ENCODE peak calls at places on chromosomes 6 and 20, in four cellular contexts. B is omental fat pad, G is IMR-90, Z is astrocyte of the cerebellum. W is an unnamed sample.
A peak's percentile ranks its signal among the peaks of the same experiment; 100 is the strongest.

GRCh38 chr6:2110504-2110903 is 134.9 kb downstream of the GMDS start:
- DNase-seq in G (peak; percentile 6), B (no peak), Z (no peak), W (no peak)

GRCh38 chr20:328596-329324 is 3.4 kb downstream of the SOX12 start:
- DNase-seq in B (no peak), G (no peak), Z (no peak), W (no peak)

GRCh38 chr6:34534656-34535055 is 21.5 kb downstream of the SPDEF start:
- DNase-seq in B (no peak), Z (no peak), G (no peak), W (no peak)

GRCh38 chr6:26193467-26194328 is 106.5 kb downstream of the HFE start:
- DNase-seq in B (no peak), G (no peak), Z (no peak), W (no peak)

GRCh38 chr6:152087096-152087495 is 279.6 kb downstream of the ESR1 start:
- DNase-seq in G (peak; percentile 30), B (no peak), Z (peak; percentile 73), W (no peak)

GRCh38 chr20:50592282-50593004 is 82.3 kb downstream of the PTPN1 start:
- DNase-seq in B (no peak), G (no peak), Z (peak; percentile 16), W (no peak)

GRCh38 chr6:106077170-106077569 is 9.0 kb upstream of the PRDM1 start:
- DNase-seq in Z (no peak), B (no peak), G (peak; percentile 53), W (no peak)

GRCh38 chr6:27582928-27583725 is 110.2 kb upstream of the ZNF184 start:
- DNase-seq in Z (peak; percentile 16), G (peak; percentile 71), B (no peak), W (peak; percentile 48)

GRCh38 chr6:88586371-88587157 is 376.9 kb downstream of the RNGTT start:
- DNase-seq in G (no peak), B (no peak), Z (peak; percentile 11), W (no peak)

GRCh38 chr6:80211295-80211694 is 104.8 kb downstream of the BCKDHB start:
- DNase-seq in B (no peak), Z (no peak), G (peak; percentile 14), W (no peak)

GRCh38 chr6:27314046-27314445 is 2.0 kb upstream of the POM121L2 start:
- DNase-seq in Z (no peak), G (no peak), B (no peak), W (no peak)

GRCh38 chr6:105199711-105200110 is 19.9 kb upstream of the POPDC3 start:
- DNase-seq in Z (no peak), B (no peak), G (no peak), W (no peak)

GRCh38 chr6:37485259-37485658 is 14.4 kb downstream of the CCDC167 start:
- DNase-seq in B (no peak), Z (no peak), G (no peak), W (no peak)

GRCh38 chr6:73180076-73180717 is 45.1 kb downstream of the KHDC1L start:
- DNase-seq in Z (no peak), G (peak; percentile 25), B (no peak), W (no peak)

GRCh38 chr6:21678990-21679389 is 85.4 kb downstream of the SOX4 start:
- DNase-seq in G (peak; percentile 78), B (no peak), Z (no peak), W (no peak)

GRCh38 chr20:48467622-48468021 is 360.2 kb downstream of the PREX1 start:
- DNase-seq in Z (no peak), G (no peak), B (no peak), W (no peak)

GRCh38 chr6:36659271-36659670 is 19.2 kb upstream of the CDKN1A start:
- DNase-seq in B (no peak), Z (peak; percentile 55), G (peak; percentile 74), W (peak; percentile 88)

GRCh38 chr6:122416825-122417224 is 17.4 kb downstream of the HSF2 start:
- DNase-seq in G (no peak), Z (no peak), B (no peak), W (no peak)

GRCh38 chr6:3771407-3772011 is 20.0 kb upstream of the PXDC1 start:
- DNase-seq in B (no peak), Z (no peak), G (no peak), W (no peak)

GRCh38 chr6:152380993-152381898 is 255.9 kb downstream of the SYNE1 start:
- DNase-seq in B (peak; percentile 32), Z (peak; percentile 90), G (peak; percentile 97), W (peak; percentile 95)

GRCh38 chr20:8428988-8429387 is 296.9 kb downstream of the PLCB1 start:
- DNase-seq in Z (no peak), B (no peak), G (no peak), W (no peak)

GRCh38 chr6:66662196-66662595 is 955.2 kb upstream of the EYS start:
- DNase-seq in B (no peak), G (peak; percentile 1), Z (peak; percentile 26), W (no peak)

GRCh38 chr6:44062105-44062770 is 65.0 kb downstream of the MRPL14 start:
- DNase-seq in B (no peak), G (no peak), Z (no peak), W (no peak)

GRCh38 chr6:16440656-16441212 is 202.3 kb downstream of the GMPR start:
- DNase-seq in B (no peak), Z (no peak), G (no peak), W (no peak)

GRCh38 chr6:38509713-38510112 is 130.0 kb downstream of the BTBD9 start:
- DNase-seq in Z (peak; percentile 83), B (no peak), G (peak; percentile 75), W (no peak)

DNA sequence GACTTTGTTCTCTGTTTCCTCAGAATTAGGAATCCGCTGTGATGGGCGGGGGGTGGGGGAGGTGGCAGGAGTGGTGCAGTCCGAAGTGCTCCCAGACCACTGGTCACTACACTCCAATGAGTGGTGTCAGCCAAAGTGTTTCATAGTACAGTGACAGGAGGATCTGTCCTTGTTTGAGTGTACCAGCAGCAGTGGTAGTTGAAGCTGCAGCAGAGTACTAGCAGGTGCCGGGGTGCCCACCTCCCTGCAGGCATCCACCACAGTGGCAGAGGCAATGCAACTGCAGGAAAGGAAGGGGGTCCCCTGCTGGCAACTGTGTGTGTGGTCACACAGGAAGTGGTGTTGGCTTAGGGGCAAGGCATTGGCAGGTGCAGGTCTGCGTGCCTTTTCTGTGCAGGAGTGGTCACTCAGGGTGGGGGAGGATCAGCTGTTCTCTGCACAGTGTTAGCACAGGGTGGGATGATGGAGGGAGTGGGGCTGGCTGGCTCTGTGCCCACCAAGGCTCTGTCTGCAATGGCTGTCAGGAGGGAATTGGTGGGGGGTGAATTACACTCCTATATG is 9.7 kb downstream of the HLA-DOB start:
- DNase-seq in B (no peak), G (no peak), Z (no peak), W (no peak)
- TF ChIP-seq CTCF in B (no peak), G (no peak), Z (no peak), W (no peak)

GRCh38 chr6:322205-322930 is 30.1 kb downstream of the DUSP22 start:
- DNase-seq in B (no peak), Z (no peak), G (no peak), W (no peak)
- TF ChIP-seq CTCF in B (no peak), Z (peak; percentile 5), G (no peak), W (no peak)

GRCh38 chr20:18632196-18632789 is 44.4 kb downstream of the DTD1 start:
- DNase-seq in B (no peak), G (peak; percentile 59), Z (peak; percentile 24), W (peak; percentile 32)

GRCh38 chr20:18625907-18626655 is 38.2 kb downstream of the DTD1 start:
- DNase-seq in G (no peak), B (no peak), Z (no peak), W (no peak)

GRCh38 chr20:18624948-18625347 is 37.1 kb downstream of the DTD1 start:
- DNase-seq in Z (no peak), B (no peak), G (no peak), W (no peak)

GRCh38 chr20:18633411-18633810 is 45.6 kb downstream of the DTD1 start:
- DNase-seq in B (no peak), G (no peak), Z (no peak), W (no peak)

GRCh38 chr20:18628330-18628941 is 40.6 kb downstream of the DTD1 start:
- DNase-seq in B (no peak), G (no peak), Z (no peak), W (no peak)
- TF ChIP-seq CTCF in B (no peak), G (peak; percentile 39), Z (peak; percentile 71), W (peak; percentile 45)

GRCh38 chr6:109095036-109095820 is at the start of gene CEP57L1:
- DNase-seq in Z (peak; percentile 97), B (peak; percentile 85), G (peak; percentile 97), W (peak; percentile 92)
- TF ChIP-seq CTCF in Z (no peak), B (no peak), G (peak; percentile 25), W (peak; percentile 12)

DNA sequence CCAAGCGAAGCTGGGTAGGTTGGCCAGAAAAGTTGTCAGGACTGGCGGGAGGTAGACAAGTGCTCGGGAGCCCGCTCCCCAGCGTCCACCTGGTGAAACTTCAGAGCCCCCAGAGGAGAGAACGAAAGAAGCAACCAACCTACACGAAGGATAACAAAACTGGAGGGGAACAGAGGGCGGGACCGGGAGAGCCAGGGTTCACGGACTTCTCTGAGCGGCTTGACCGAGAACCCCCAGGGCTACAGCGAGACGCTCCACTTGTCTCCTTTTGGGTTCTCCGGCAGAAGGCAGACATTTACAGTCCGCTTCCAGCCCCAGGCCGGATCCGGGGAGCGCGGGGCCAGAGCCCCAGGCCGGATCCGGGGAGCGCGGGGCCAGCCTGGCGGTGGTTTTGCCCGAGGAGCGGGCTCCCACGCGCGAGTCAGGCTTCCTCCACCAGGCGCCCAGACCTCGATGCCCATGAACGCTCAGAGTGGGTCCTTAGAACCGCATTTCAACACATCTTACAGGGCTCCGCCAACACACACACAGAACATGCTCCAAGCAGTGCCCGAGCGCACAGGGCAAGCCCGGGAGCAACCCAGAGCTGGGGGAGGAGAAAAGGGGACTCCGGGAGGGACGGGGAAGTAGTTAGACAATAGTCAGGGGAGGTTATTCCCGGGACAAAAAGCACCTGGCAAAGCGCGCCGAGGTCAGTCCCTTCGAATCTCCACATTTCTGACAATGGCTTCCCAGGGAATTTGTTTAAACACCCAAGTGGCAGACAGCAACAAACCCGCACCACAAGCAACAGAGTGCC is 1.1 kb downstream of the PTPRK start:
- DNase-seq in Z (no peak), B (no peak), G (peak; percentile 45), W (no peak)
- TF ChIP-seq CTCF in Z (peak; percentile 51), B (no peak), G (peak; percentile 16), W (no peak)

GRCh38 chr6:30907758-30908591 is at the start of gene GTF2H4:
- DNase-seq in G (peak; percentile 98), Z (peak; percentile 98), B (peak; percentile 81), W (peak; percentile 96)
- TF ChIP-seq CTCF in G (no peak), Z (no peak), B (no peak), W (no peak)

GRCh38 chr20:56178219-56178618 is 70.3 kb upstream of the MC3R start:
- DNase-seq in B (no peak), Z (no peak), G (no peak), W (no peak)

GRCh38 chr20:56175884-56176283 is 72.6 kb upstream of the MC3R start:
- DNase-seq in G (no peak), B (no peak), Z (no peak), W (no peak)

GRCh38 chr20:56179051-56179450 is 69.5 kb upstream of the MC3R start:
- DNase-seq in Z (no peak), B (no peak), G (no peak), W (no peak)

DNA sequence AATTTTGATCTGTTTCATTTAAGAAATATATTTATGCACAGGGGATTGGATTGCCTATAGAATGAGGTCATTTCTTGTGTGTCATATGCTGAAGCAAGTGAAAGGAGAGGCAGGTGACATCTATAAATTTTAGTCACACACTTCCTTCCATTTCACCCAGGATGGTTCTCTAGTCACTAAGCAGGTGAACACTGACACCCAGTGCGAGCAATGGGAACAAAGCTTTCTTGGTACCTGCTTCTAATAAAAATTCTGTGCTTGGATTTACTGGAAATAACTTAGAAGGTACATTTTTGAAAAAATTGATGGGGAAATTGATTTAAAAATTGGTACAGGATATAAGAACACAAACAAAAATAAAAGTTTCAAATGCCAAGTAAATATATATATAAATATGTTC is 66.9 kb upstream of the MC3R start:
- DNase-seq in G (no peak), B (no peak), Z (no peak), W (no peak)
- TF ChIP-seq CTCF in G (no peak), B (no peak), Z (no peak), W (no peak)